ENCODE peak calls at places on chromosomes 16 and 17, in six cellular contexts. O is SK-N-SH, J is K562, I is HepG2, F is IMR-90, T is GM12878. B is an unnamed sample.

GRCh38 chr17:9334536-9335446 is 240.8 kb downstream of the STX8 start:
- DNase-seq in J (no peak), T (no peak), I (no peak), F (no peak), O (no peak), B (no peak)

GRCh38 chr16:66483689-66484452 is 56.8 kb downstream of the BEAN1 start:
- DNase-seq in T (no peak), F (peak), I (peak), O (peak), J (peak), B (peak)

GRCh38 chr16:84897911-84898377 is 78.2 kb downstream of the CRISPLD2 start:
- DNase-seq in O (no peak), T (no peak), J (no peak), F (no peak), I (no peak), B (no peak)

GRCh38 chr17:6677158-6677831 is 25.7 kb downstream of the C17orf100 start:
- DNase-seq in O (no peak), F (peak), I (peak), T (no peak), J (no peak), B (no peak)

GRCh38 chr16:87653234-87653633 is 50.9 kb downstream of the JPH3 start:
- DNase-seq in I (peak), J (peak), O (peak), F (peak), T (no peak), B (no peak)

GRCh38 chr17:7019839-7020519 is 2.9 kb upstream of the BCL6B start:
- DNase-seq in I (no peak), T (no peak), O (peak), F (peak), J (no peak), B (peak)

GRCh38 chr17:8081876-8082275 is 5.6 kb downstream of the ALOX12B start:
- DNase-seq in J (no peak), F (no peak), T (no peak), O (no peak), I (no peak), B (no peak)

GRCh38 chr16:87953308-87954208 is 2.3 kb downstream of the BANP start:
- DNase-seq in F (no peak), J (no peak), T (no peak), I (no peak), O (no peak), B (no peak)

GRCh38 chr16:18782697-18783429 is 7.3 kb downstream of the RPS15A start:
- DNase-seq in T (no peak), F (no peak), J (no peak), O (no peak), I (no peak), B (no peak)

GRCh38 chr17:81518785-81519283 is 6.2 kb upstream of the ACTG1 start:
- DNase-seq in F (no peak), T (no peak), J (peak), I (no peak), O (no peak), B (no peak)

GRCh38 chr17:15377200-15377599 is 35.8 kb upstream of the TEKT3 start:
- DNase-seq in I (no peak), O (no peak), J (no peak), T (no peak), F (peak), B (no peak)

GRCh38 chr17:45019177-45019711 is 32.2 kb downstream of the DCAKD start:
- DNase-seq in O (peak), I (no peak), T (no peak), J (peak), F (peak), B (no peak)

GRCh38 chr17:50944054-50944901 is 78.1 kb upstream of the TOB1 start:
- DNase-seq in F (peak), J (peak), O (peak), T (no peak), I (peak), B (no peak)

GRCh38 chr17:78289004-78289403 is 57.6 kb downstream of the TMEM235 start:
- DNase-seq in T (no peak), O (no peak), F (no peak), I (no peak), J (no peak), B (no peak)

GRCh38 chr16:85435298-85435697 is 177.8 kb upstream of the GSE1 start:
- DNase-seq in O (no peak), J (no peak), T (no peak), F (no peak), I (no peak), B (no peak)

GRCh38 chr16:80619824-80620223 is 79.0 kb downstream of the DYNLRB2 start:
- DNase-seq in J (no peak), T (no peak), I (no peak), F (no peak), O (no peak), B (no peak)

GRCh38 chr16:62205459-62205858 is 169.2 kb upstream of the CDH8 start:
- DNase-seq in T (no peak), F (no peak), J (no peak), O (no peak), I (no peak), B (no peak)

GRCh38 chr17:82153745-82154375 is 55.8 kb upstream of the FASN start:
- DNase-seq in J (peak), O (peak), T (no peak), I (peak), F (peak), B (peak)

GRCh38 chr16:10954903-10955302 is 10.5 kb downstream of the CLEC16A start:
- DNase-seq in F (no peak), T (no peak), I (no peak), J (no peak), O (no peak), B (no peak)

GRCh38 chr16:10959161-10959560 is 14.8 kb downstream of the CLEC16A start:
- DNase-seq in T (no peak), F (peak), I (no peak), J (no peak), O (no peak), B (no peak)

GRCh38 chr16:10961231-10961630 is 16.9 kb downstream of the CLEC16A start:
- DNase-seq in I (no peak), J (no peak), T (no peak), O (no peak), F (peak), B (no peak)

DNA sequence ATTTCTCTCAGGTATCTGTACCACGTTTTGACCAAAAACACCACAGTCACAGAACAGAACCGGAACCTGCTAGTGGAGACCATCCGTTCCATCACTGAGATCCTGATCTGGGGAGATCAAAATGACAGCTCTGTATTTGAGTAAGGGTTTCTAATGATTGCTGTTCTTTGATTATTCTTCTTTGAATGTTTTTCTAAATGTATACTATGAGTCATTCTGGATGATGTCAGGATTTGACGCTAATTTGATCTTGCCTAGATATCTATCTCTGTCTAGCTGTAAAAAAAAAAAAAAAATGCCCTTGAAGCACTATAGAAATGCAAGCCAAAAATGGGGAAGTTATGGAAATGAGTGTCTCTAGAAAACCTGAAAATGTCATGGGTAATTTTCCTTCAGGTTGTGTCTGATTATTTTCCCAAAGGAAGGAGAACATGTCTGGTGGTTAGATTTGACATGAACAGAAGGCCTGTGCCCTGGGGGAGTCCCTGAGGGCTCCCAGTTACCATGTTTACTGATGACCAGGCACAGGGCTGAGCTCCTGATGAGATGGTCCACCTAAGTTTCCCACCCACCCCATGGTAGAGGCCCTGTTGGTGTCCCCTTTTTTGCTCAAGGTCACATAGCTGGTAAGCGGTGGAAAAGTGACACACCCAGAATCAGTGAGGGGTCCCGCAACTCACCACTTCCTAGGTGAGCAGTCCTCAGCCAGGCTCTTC is 13.6 kb downstream of the CLEC16A start:
- DNase-seq in O (no peak), I (no peak), F (peak), J (no peak), T (no peak), B (no peak)
- TF ChIP-seq USF2 in O (no peak), I (no peak), F (no peak), J (no peak), T (no peak), B (no peak)

GRCh38 chr17:52681486-52681885 is 523.0 kb upstream of the CA10 start:
- DNase-seq in F (no peak), J (no peak), T (no peak), O (no peak), I (no peak), B (no peak)

DNA sequence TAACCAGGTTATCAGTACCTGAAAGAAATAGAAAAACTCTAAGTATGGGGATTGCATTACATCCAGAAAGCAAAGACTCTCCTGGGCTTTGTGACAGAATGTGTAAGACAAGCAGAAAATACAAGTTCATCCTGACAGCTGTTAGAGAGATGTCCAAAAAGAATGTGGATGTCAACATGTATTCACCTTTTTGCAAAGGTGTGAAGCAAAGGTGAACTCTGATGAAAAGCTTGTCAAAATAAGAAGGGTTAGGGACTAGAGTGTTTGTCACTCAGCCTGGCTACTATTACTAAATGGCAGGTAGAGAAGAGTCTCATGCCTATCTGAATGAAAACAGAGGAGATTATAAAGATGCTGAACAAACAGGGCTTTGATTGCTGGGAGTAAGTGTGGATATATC is 527.6 kb upstream of the CA10 start:
- DNase-seq in I (no peak), J (no peak), F (no peak), T (no peak), O (no peak), B (no peak)
- H2AFZ ChIP-seq in I (no peak), J (no peak), F (no peak), T (no peak), O (no peak), B (no peak)

DNA sequence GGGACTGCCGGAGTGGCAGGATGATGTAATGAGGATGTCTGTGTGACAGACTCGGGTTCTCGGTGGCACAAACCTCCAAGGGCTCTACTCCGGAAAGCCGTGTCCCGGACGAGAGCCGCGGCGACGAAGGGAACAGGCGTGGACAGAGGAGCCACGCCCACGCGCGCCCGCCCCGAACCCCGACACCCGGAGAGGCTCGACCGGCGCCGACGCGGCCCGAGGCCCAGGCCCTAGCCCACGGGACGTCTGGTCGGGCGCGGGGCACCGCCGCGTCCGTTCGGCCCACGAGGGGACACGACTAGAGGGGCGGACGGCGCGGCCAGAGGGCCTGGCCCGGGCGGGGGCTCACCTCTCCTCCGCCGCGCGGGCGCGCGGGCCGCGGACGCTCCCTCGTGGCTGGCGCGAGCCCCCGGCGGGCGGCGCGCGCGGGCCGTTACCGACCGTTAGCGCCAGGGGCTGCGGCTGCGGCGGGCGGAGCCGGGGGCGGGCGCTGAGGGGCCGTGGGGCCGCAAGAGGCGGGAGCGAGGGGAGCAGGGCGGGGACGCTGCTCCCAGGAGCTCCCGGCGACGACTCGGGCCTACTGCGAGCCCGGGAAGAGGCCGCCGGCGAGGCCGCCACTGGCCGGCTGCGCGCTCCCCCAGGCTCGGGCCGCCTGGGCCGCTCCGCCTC is 2.1 kb upstream of the IRX5 start:
- DNase-seq in J (peak), I (no peak), F (no peak), O (peak), T (no peak), B (peak)
- TF ChIP-seq USF2 in J (no peak), I (no peak), F (no peak), O (no peak), T (no peak), B (no peak)

GRCh38 chr16:77787452-77787851 is 912 bp upstream of the VAT1L start:
- DNase-seq in F (no peak), T (no peak), J (no peak), O (no peak), I (no peak), B (no peak)
- H2AFZ ChIP-seq in F (no peak), T (no peak), J (no peak), O (no peak), I (no peak), B (peak)